ENCODE peak calls at places on chromosomes 1 and 21, in nine cellular contexts. O is neural progenitor cell, R is GM23338, G is suprapubic skin, M is pancreas, H is WERI-Rb-1, E is PC-3, S is PC-9, A is sigmoid colon. C is an unnamed sample.

GRCh38 chr1:18069903-18070302 is 37.7 kb upstream of the IGSF21 start:
- DNase-seq in S (no peak), R (no peak), E (no peak), G (no peak), H (no peak), M (no peak), A (no peak), O (no peak), C (no peak)

GRCh38 chr1:1206376-1207253 is at the start of gene TNFRSF18:
- DNase-seq in E (peak), M (no peak), H (peak), O (peak), G (peak), A (no peak), S (no peak), R (peak), C (no peak)

GRCh38 chr1:222617367-222617951 is 438 bp upstream of the MIA3 start:
- DNase-seq in A (peak), G (peak), M (peak), O (peak), S (peak), E (peak), H (peak), R (peak), C (peak)

GRCh38 chr21:40902299-40902698 is 55.3 kb upstream of the DSCAM start:
- DNase-seq in G (no peak), A (no peak), E (no peak), H (no peak), R (no peak), O (no peak), M (peak), S (no peak), C (no peak)

GRCh38 chr1:226656201-226656600 is 82.9 kb downstream of the ITPKB start:
- DNase-seq in G (no peak), E (no peak), H (no peak), R (peak), O (no peak), A (no peak), M (peak), S (no peak), C (no peak)

GRCh38 chr1:27296773-27297214 is 25.2 kb upstream of the TMEM222 start:
- DNase-seq in S (no peak), H (peak), E (peak), O (peak), M (peak), G (peak), R (peak), A (peak), C (peak)

GRCh38 chr1:4638347-4638734 is 16.1 kb upstream of the AJAP1 start:
- DNase-seq in A (no peak), M (no peak), H (no peak), O (no peak), R (no peak), S (no peak), G (peak), E (no peak), C (no peak)

GRCh38 chr21:45618287-45618686 is 25.2 kb upstream of the PCBP3 start:
- DNase-seq in A (peak), H (peak), M (no peak), O (peak), S (no peak), G (no peak), R (no peak), E (no peak), C (no peak)

GRCh38 chr1:163074716-163075284 is 5.6 kb downstream of the RGS4 start:
- DNase-seq in A (no peak), R (no peak), S (no peak), H (no peak), E (no peak), M (no peak), G (no peak), O (no peak), C (no peak)

GRCh38 chr21:32459972-32460371 is 47.5 kb downstream of the EVA1C start:
- DNase-seq in R (no peak), S (no peak), G (no peak), O (no peak), H (no peak), A (no peak), M (no peak), E (no peak), C (no peak)

GRCh38 chr1:65069186-65069585 is 78.8 kb upstream of the AK4 start:
- DNase-seq in G (no peak), A (no peak), H (no peak), S (no peak), E (no peak), R (no peak), M (no peak), O (no peak), C (no peak)

GRCh38 chr21:32806810-32807386 is 35.3 kb upstream of the PAXBP1 start:
- DNase-seq in G (no peak), S (no peak), R (no peak), H (no peak), O (no peak), M (no peak), E (no peak), A (no peak), C (no peak)

GRCh38 chr1:116679828-116680628 is 12.5 kb upstream of the IGSF3 start:
- DNase-seq in E (no peak), A (no peak), R (no peak), H (no peak), O (no peak), M (no peak), S (no peak), G (no peak), C (no peak)
- H3K4me3 ChIP-seq in E (no peak), A (no peak), R (no peak), H (no peak), O (no peak), M (no peak), S (no peak), G (no peak), C (no peak)

GRCh38 chr1:218069180-218069579 is 215.9 kb upstream of the RRP15 start:
- DNase-seq in M (no peak), S (no peak), R (no peak), G (no peak), E (peak), O (no peak), H (no peak), A (no peak), C (no peak)
- H3K27ac ChIP-seq in M (no peak), S (no peak), R (no peak), G (no peak), E (no peak), O (no peak), H (no peak), A (no peak), C (no peak)

GRCh38 chr1:111202366-111202706 is 1.9 kb upstream of the DENND2D start:
- DNase-seq in E (peak), M (no peak), G (no peak), O (no peak), S (peak), H (no peak), A (no peak), R (no peak), C (no peak)
- TF ChIP-seq CTCF in E (no peak), M (no peak), G (no peak), O (no peak), S (no peak), H (no peak), A (no peak), R (no peak), C (no peak)

GRCh38 chr1:157775101-157775870 is 1.6 kb downstream of the FCRL2 start:
- DNase-seq in E (no peak), A (no peak), S (no peak), M (no peak), H (no peak), O (no peak), R (no peak), G (no peak), C (no peak)
- H3K4me3 ChIP-seq in E (no peak), A (no peak), S (no peak), M (no peak), H (no peak), O (no peak), R (no peak), G (no peak), C (no peak)

C was measured in thoracic aorta.